ENCODE peak calls at places on chromosome 7, in nine cellular contexts. One of them, this sample, is unnamed.

GRCh38 chr7:47045169-47045568 is 536.7 kb downstream of the TNS3 start:
- DNase-seq in GM03348: no peak
- DNase-seq in stimulated activated CD8-positive, alpha-beta memory T cell treated with anti-CD3 and anti-CD28 coated beads, Interleukin-2, amount 100 ng/mL, for 1 hour: no peak
- DNase-seq in activated CD8-positive, alpha-beta memory T cell treated with anti-CD3 and anti-CD28 coated beads for 24 hours: no peak
- DNase-seq in iris pigment epithelial cell: no peak
- DNase-seq in tibial nerve: no peak
- DNase-seq in neural progenitor cell: no peak
- DNase-seq in fibroblast of mammary gland: no peak
- DNase-seq in posterior cingulate gyrus: no peak
- DNase-seq in this sample: no peak

GRCh38 chr7:52749880-52750279 is 285.6 kb upstream of the POM121L12 start:
- DNase-seq in stimulated activated CD8-positive, alpha-beta memory T cell treated with anti-CD3 and anti-CD28 coated beads, Interleukin-2, amount 100 ng/mL, for 1 hour: no peak
- DNase-seq in neural progenitor cell: peak
- DNase-seq in posterior cingulate gyrus: no peak
- DNase-seq in iris pigment epithelial cell: no peak
- DNase-seq in fibroblast of mammary gland: no peak
- DNase-seq in tibial nerve: no peak
- DNase-seq in GM03348: no peak
- DNase-seq in activated CD8-positive, alpha-beta memory T cell treated with anti-CD3 and anti-CD28 coated beads for 24 hours: no peak
- DNase-seq in this sample: no peak

GRCh38 chr7:105644937-105645336 is 63.6 kb upstream of the EFCAB10 start:
- DNase-seq in stimulated activated CD8-positive, alpha-beta memory T cell treated with anti-CD3 and anti-CD28 coated beads, Interleukin-2, amount 100 ng/mL, for 1 hour: no peak
- DNase-seq in posterior cingulate gyrus: no peak
- DNase-seq in neural progenitor cell: no peak
- DNase-seq in tibial nerve: no peak
- DNase-seq in GM03348: no peak
- DNase-seq in iris pigment epithelial cell: no peak
- DNase-seq in fibroblast of mammary gland: no peak
- DNase-seq in activated CD8-positive, alpha-beta memory T cell treated with anti-CD3 and anti-CD28 coated beads for 24 hours: no peak
- DNase-seq in this sample: no peak

GRCh38 chr7:82823073-82823472 is 339.6 kb downstream of the PCLO start:
- DNase-seq in activated CD8-positive, alpha-beta memory T cell treated with anti-CD3 and anti-CD28 coated beads for 24 hours: no peak
- DNase-seq in tibial nerve: no peak
- DNase-seq in neural progenitor cell: no peak
- DNase-seq in stimulated activated CD8-positive, alpha-beta memory T cell treated with anti-CD3 and anti-CD28 coated beads, Interleukin-2, amount 100 ng/mL, for 1 hour: no peak
- DNase-seq in posterior cingulate gyrus: no peak
- DNase-seq in iris pigment epithelial cell: no peak
- DNase-seq in GM03348: no peak
- DNase-seq in fibroblast of mammary gland: no peak
- DNase-seq in this sample: no peak

GRCh38 chr7:27901028-27901760 is 161.2 kb downstream of the TAX1BP1 start:
- DNase-seq in tibial nerve: no peak
- DNase-seq in neural progenitor cell: no peak
- DNase-seq in fibroblast of mammary gland: peak
- DNase-seq in GM03348: peak
- DNase-seq in activated CD8-positive, alpha-beta memory T cell treated with anti-CD3 and anti-CD28 coated beads for 24 hours: no peak
- DNase-seq in posterior cingulate gyrus: no peak
- DNase-seq in iris pigment epithelial cell: peak
- DNase-seq in stimulated activated CD8-positive, alpha-beta memory T cell treated with anti-CD3 and anti-CD28 coated beads, Interleukin-2, amount 100 ng/mL, for 1 hour: no peak
- DNase-seq in this sample: no peak

GRCh38 chr7:159010951-159011820 is 133.5 kb downstream of the VIPR2 start:
- DNase-seq in posterior cingulate gyrus: no peak
- DNase-seq in GM03348: no peak
- DNase-seq in activated CD8-positive, alpha-beta memory T cell treated with anti-CD3 and anti-CD28 coated beads for 24 hours: no peak
- DNase-seq in iris pigment epithelial cell: no peak
- DNase-seq in neural progenitor cell: no peak
- DNase-seq in stimulated activated CD8-positive, alpha-beta memory T cell treated with anti-CD3 and anti-CD28 coated beads, Interleukin-2, amount 100 ng/mL, for 1 hour: no peak
- DNase-seq in fibroblast of mammary gland: no peak
- DNase-seq in tibial nerve: no peak
- DNase-seq in this sample: no peak

GRCh38 chr7:4168556-4168955 is 513.5 kb upstream of the FOXK1 start:
- DNase-seq in iris pigment epithelial cell: no peak
- DNase-seq in fibroblast of mammary gland: no peak
- DNase-seq in neural progenitor cell: no peak
- DNase-seq in posterior cingulate gyrus: no peak
- DNase-seq in activated CD8-positive, alpha-beta memory T cell treated with anti-CD3 and anti-CD28 coated beads for 24 hours: no peak
- DNase-seq in tibial nerve: no peak
- DNase-seq in stimulated activated CD8-positive, alpha-beta memory T cell treated with anti-CD3 and anti-CD28 coated beads, Interleukin-2, amount 100 ng/mL, for 1 hour: no peak
- DNase-seq in GM03348: no peak
- DNase-seq in this sample: no peak

GRCh38 chr7:77679608-77680007 is 16.7 kb upstream of the RSBN1L start:
- DNase-seq in posterior cingulate gyrus: no peak
- DNase-seq in GM03348: no peak
- DNase-seq in activated CD8-positive, alpha-beta memory T cell treated with anti-CD3 and anti-CD28 coated beads for 24 hours: no peak
- DNase-seq in iris pigment epithelial cell: no peak
- DNase-seq in neural progenitor cell: no peak
- DNase-seq in stimulated activated CD8-positive, alpha-beta memory T cell treated with anti-CD3 and anti-CD28 coated beads, Interleukin-2, amount 100 ng/mL, for 1 hour: no peak
- DNase-seq in tibial nerve: no peak
- DNase-seq in fibroblast of mammary gland: no peak
- DNase-seq in this sample: no peak

GRCh38 chr7:2582006-2582735 is 23.4 kb downstream of the IQCE start:
- DNase-seq in activated CD8-positive, alpha-beta memory T cell treated with anti-CD3 and anti-CD28 coated beads for 24 hours: no peak
- DNase-seq in stimulated activated CD8-positive, alpha-beta memory T cell treated with anti-CD3 and anti-CD28 coated beads, Interleukin-2, amount 100 ng/mL, for 1 hour: no peak
- DNase-seq in iris pigment epithelial cell: no peak
- DNase-seq in GM03348: no peak
- DNase-seq in fibroblast of mammary gland: no peak
- DNase-seq in neural progenitor cell: no peak
- DNase-seq in tibial nerve: no peak
- DNase-seq in posterior cingulate gyrus: no peak
- DNase-seq in this sample: no peak

GRCh38 chr7:33062023-33062781 is at the start of gene NT5C3A:
- DNase-seq in posterior cingulate gyrus: peak
- DNase-seq in iris pigment epithelial cell: peak
- DNase-seq in fibroblast of mammary gland: peak
- DNase-seq in stimulated activated CD8-positive, alpha-beta memory T cell treated with anti-CD3 and anti-CD28 coated beads, Interleukin-2, amount 100 ng/mL, for 1 hour: no peak
- DNase-seq in GM03348: peak
- DNase-seq in tibial nerve: no peak
- DNase-seq in neural progenitor cell: peak
- DNase-seq in activated CD8-positive, alpha-beta memory T cell treated with anti-CD3 and anti-CD28 coated beads for 24 hours: no peak
- DNase-seq in this sample: peak

GRCh38 chr7:151379534-151380198 is 30.2 kb downstream of the WDR86 start:
- DNase-seq in iris pigment epithelial cell: no peak
- DNase-seq in posterior cingulate gyrus: no peak
- DNase-seq in stimulated activated CD8-positive, alpha-beta memory T cell treated with anti-CD3 and anti-CD28 coated beads, Interleukin-2, amount 100 ng/mL, for 1 hour: no peak
- DNase-seq in neural progenitor cell: no peak
- DNase-seq in fibroblast of mammary gland: no peak
- DNase-seq in GM03348: no peak
- DNase-seq in activated CD8-positive, alpha-beta memory T cell treated with anti-CD3 and anti-CD28 coated beads for 24 hours: no peak
- DNase-seq in tibial nerve: no peak
- DNase-seq in this sample: no peak